ENCODE peak calls at places on chromosome 9, in six cellular contexts. One of them, this sample, is unnamed.

GRCh38 chr9:123586140-123586735 is 230.2 kb downstream of the CRB2 start:
- DNase-seq in sigmoid colon: no peak
- DNase-seq in WTC11: no peak
- DNase-seq in BJ: no peak
- DNase-seq in AG04449: no peak
- DNase-seq in PC-9: no peak
- DNase-seq in this sample: no peak

GRCh38 chr9:16413509-16414016 is 456.9 kb downstream of the BNC2 start:
- DNase-seq in AG04449: peak
- DNase-seq in PC-9: peak
- DNase-seq in WTC11: no peak
- DNase-seq in BJ: peak
- DNase-seq in sigmoid colon: peak
- DNase-seq in this sample: no peak

GRCh38 chr9:77601476-77602056 is 46.6 kb downstream of the GNA14 start:
- DNase-seq in sigmoid colon: no peak
- DNase-seq in AG04449: no peak
- DNase-seq in WTC11: no peak
- DNase-seq in BJ: no peak
- DNase-seq in PC-9: no peak
- DNase-seq in this sample: no peak

GRCh38 chr9:69139596-69139995 is 34.5 kb upstream of the TJP2 start:
- DNase-seq in WTC11: no peak
- DNase-seq in PC-9: no peak
- DNase-seq in BJ: no peak
- DNase-seq in sigmoid colon: no peak
- DNase-seq in AG04449: no peak
- DNase-seq in this sample: no peak

GRCh38 chr9:128048663-128049062 is 18.5 kb downstream of the NAIF1 start:
- DNase-seq in WTC11: no peak
- DNase-seq in BJ: no peak
- DNase-seq in AG04449: no peak
- DNase-seq in PC-9: no peak
- DNase-seq in sigmoid colon: no peak
- DNase-seq in this sample: no peak

GRCh38 chr9:91897201-91897600 is 52.8 kb downstream of the ROR2 start:
- DNase-seq in AG04449: no peak
- DNase-seq in PC-9: no peak
- DNase-seq in sigmoid colon: no peak
- DNase-seq in BJ: no peak
- DNase-seq in WTC11: no peak
- DNase-seq in this sample: no peak

GRCh38 chr9:74006935-74007334 is 490.2 kb upstream of the RORB start:
- DNase-seq in PC-9: no peak
- DNase-seq in BJ: no peak
- DNase-seq in sigmoid colon: no peak
- DNase-seq in AG04449: no peak
- DNase-seq in WTC11: no peak
- DNase-seq in this sample: no peak

GRCh38 chr9:115633099-115633498 is 515.1 kb upstream of the TNC start:
- DNase-seq in WTC11: no peak
- DNase-seq in BJ: peak
- DNase-seq in sigmoid colon: no peak
- DNase-seq in PC-9: no peak
- DNase-seq in AG04449: no peak
- DNase-seq in this sample: no peak

GRCh38 chr9:127634021-127634420 is 21.9 kb downstream of the STXBP1 start:
- DNase-seq in AG04449: no peak
- DNase-seq in sigmoid colon: no peak
- DNase-seq in PC-9: no peak
- DNase-seq in WTC11: no peak
- DNase-seq in BJ: no peak
- DNase-seq in this sample: no peak

GRCh38 chr9:93432964-93433363 is 18.5 kb upstream of the FAM120A start:
- DNase-seq in WTC11: no peak
- DNase-seq in sigmoid colon: no peak
- DNase-seq in BJ: no peak
- DNase-seq in PC-9: no peak
- DNase-seq in AG04449: no peak
- DNase-seq in this sample: no peak

GRCh38 chr9:93422987-93423386 is 28.5 kb upstream of the FAM120A start:
- DNase-seq in WTC11: no peak
- DNase-seq in PC-9: no peak
- DNase-seq in sigmoid colon: no peak
- DNase-seq in AG04449: no peak
- DNase-seq in BJ: no peak
- DNase-seq in this sample: no peak

GRCh38 chr9:93431498-93432105 is 19.9 kb upstream of the FAM120A start:
- DNase-seq in AG04449: no peak
- DNase-seq in sigmoid colon: no peak
- DNase-seq in WTC11: no peak
- DNase-seq in PC-9: no peak
- DNase-seq in BJ: no peak
- DNase-seq in this sample: no peak

DNA sequence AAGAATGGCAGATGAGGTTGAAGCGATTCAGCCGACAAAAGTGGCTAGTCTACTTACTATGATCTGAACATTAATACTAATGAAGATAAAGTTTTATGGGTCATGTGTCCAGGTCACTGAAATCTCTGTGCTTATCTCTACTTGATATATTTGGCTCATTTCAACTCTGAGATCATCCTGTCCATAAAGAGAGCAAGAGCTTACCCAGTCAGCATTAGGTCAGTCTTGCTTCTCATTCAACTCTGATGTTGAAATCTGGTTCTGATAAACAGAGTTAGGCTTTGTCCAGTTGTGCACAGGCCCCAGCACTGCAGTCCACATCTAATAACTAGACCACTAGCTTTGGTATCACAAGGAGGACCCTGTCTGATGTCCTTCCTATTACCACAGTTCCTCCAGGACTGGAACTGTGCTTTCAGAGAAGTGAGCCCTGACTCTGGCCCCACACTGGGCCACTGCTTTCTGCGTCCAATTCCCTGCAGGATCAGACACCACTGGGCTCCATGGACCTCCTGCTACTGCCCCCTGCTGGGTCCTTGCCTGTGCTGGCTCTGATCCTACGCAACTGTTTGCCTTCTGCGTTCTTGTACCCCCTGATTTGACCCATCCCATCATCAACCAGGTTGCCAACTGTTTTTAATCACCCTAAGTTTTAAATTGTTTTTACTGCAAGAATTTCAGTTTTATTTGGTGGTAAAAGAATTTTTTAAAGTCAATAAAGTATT is 23.7 kb upstream of the FAM120A start:
- DNase-seq in PC-9: no peak
- DNase-seq in BJ: no peak
- DNase-seq in AG04449: no peak
- DNase-seq in sigmoid colon: no peak
- DNase-seq in WTC11: peak
- DNase-seq in this sample: peak
- TF ChIP-seq CTCF in PC-9: peak
- TF ChIP-seq CTCF in BJ: no peak
- TF ChIP-seq CTCF in AG04449: no peak
- TF ChIP-seq CTCF in sigmoid colon: no peak
- TF ChIP-seq CTCF in WTC11: no peak
- TF ChIP-seq CTCF in this sample: no peak

GRCh38 chr9:4021621-4022213 is 278.2 kb downstream of the GLIS3 start:
- DNase-seq in WTC11: no peak
- DNase-seq in PC-9: no peak
- DNase-seq in sigmoid colon: no peak
- DNase-seq in BJ: no peak
- DNase-seq in AG04449: no peak
- DNase-seq in this sample: no peak

GRCh38 chr9:4020747-4021296 is 279.0 kb downstream of the GLIS3 start:
- DNase-seq in sigmoid colon: no peak
- DNase-seq in AG04449: no peak
- DNase-seq in BJ: no peak
- DNase-seq in PC-9: no peak
- DNase-seq in WTC11: no peak
- DNase-seq in this sample: no peak

GRCh38 chr9:4022435-4023067 is 277.3 kb downstream of the GLIS3 start:
- DNase-seq in sigmoid colon: no peak
- DNase-seq in WTC11: no peak
- DNase-seq in BJ: no peak
- DNase-seq in AG04449: no peak
- DNase-seq in PC-9: no peak
- DNase-seq in this sample: no peak

GRCh38 chr9:4016789-4017188 is 283.1 kb downstream of the GLIS3 start:
- DNase-seq in WTC11: no peak
- DNase-seq in AG04449: no peak
- DNase-seq in BJ: no peak
- DNase-seq in PC-9: no peak
- DNase-seq in sigmoid colon: no peak
- DNase-seq in this sample: no peak

DNA sequence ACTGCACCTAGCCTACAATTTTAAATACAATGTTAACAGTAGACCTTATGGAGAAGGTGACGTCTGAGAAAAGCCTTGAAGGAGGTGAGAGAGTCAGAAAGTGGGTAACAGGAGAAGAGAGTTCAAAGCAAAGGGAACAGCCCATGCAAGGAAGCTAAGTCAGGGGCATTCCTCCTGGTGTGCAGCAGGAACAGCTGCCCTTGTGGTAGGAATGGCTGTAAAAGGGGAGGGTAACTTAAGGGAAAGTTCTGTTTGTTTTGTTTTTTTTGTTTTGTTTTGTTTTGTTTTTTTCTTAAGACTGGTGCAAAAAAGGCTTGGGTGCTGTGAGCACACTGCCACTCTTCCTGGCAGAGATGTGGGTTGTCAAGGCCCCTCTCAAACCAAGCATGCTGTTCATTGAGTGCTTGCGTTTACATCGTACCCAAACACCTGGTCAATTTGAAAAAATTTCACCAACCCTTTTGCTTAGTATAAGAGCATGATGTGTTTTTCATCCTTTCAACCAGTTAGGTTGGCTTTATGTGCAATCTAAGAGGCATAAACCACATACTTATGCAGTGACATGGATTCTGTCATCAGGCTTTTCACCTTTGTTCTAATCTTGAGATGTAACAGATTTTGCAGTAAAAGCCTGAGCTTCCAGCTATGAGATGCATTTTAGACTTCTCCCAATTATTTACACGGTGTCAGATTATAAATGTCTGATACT is 279.7 kb downstream of the GLIS3 start:
- DNase-seq in sigmoid colon: no peak
- DNase-seq in WTC11: no peak
- DNase-seq in AG04449: no peak
- DNase-seq in BJ: no peak
- DNase-seq in PC-9: peak
- DNase-seq in this sample: no peak
- TF ChIP-seq CTCF in sigmoid colon: no peak
- TF ChIP-seq CTCF in WTC11: no peak
- TF ChIP-seq CTCF in AG04449: no peak
- TF ChIP-seq CTCF in BJ: no peak
- TF ChIP-seq CTCF in PC-9: no peak
- TF ChIP-seq CTCF in this sample: no peak

GRCh38 chr9:107856633-107857032 is 367.1 kb upstream of the KLF4 start:
- DNase-seq in BJ: no peak
- DNase-seq in WTC11: no peak
- DNase-seq in PC-9: no peak
- DNase-seq in AG04449: no peak
- DNase-seq in sigmoid colon: no peak
- DNase-seq in this sample: no peak

GRCh38 chr9:107853461-107853860 is 363.9 kb upstream of the KLF4 start:
- DNase-seq in BJ: no peak
- DNase-seq in PC-9: no peak
- DNase-seq in sigmoid colon: no peak
- DNase-seq in AG04449: no peak
- DNase-seq in WTC11: no peak
- DNase-seq in this sample: no peak

GRCh38 chr9:107852891-107853290 is 363.3 kb upstream of the KLF4 start:
- DNase-seq in sigmoid colon: no peak
- DNase-seq in AG04449: no peak
- DNase-seq in PC-9: no peak
- DNase-seq in WTC11: no peak
- DNase-seq in BJ: no peak
- DNase-seq in this sample: no peak

GRCh38 chr9:107858260-107858659 is 368.7 kb upstream of the KLF4 start:
- DNase-seq in PC-9: no peak
- DNase-seq in sigmoid colon: no peak
- DNase-seq in BJ: no peak
- DNase-seq in WTC11: no peak
- DNase-seq in AG04449: no peak
- DNase-seq in this sample: no peak

GRCh38 chr9:107855164-107855563 is 365.6 kb upstream of the KLF4 start:
- DNase-seq in sigmoid colon: no peak
- DNase-seq in AG04449: no peak
- DNase-seq in PC-9: no peak
- DNase-seq in BJ: no peak
- DNase-seq in WTC11: no peak
- DNase-seq in this sample: no peak
- TF ChIP-seq CTCF in sigmoid colon: no peak
- TF ChIP-seq CTCF in AG04449: no peak
- TF ChIP-seq CTCF in PC-9: no peak
- TF ChIP-seq CTCF in BJ: no peak
- TF ChIP-seq CTCF in WTC11: no peak
- TF ChIP-seq CTCF in this sample: no peak

GRCh38 chr9:37859043-37859442 is 44.9 kb downstream of the SLC25A51 start:
- DNase-seq in sigmoid colon: no peak
- DNase-seq in BJ: no peak
- DNase-seq in AG04449: no peak
- DNase-seq in WTC11: no peak
- DNase-seq in PC-9: no peak
- DNase-seq in this sample: no peak
- TF ChIP-seq CTCF in sigmoid colon: no peak
- TF ChIP-seq CTCF in BJ: peak
- TF ChIP-seq CTCF in AG04449: peak
- TF ChIP-seq CTCF in WTC11: no peak
- TF ChIP-seq CTCF in PC-9: peak
- TF ChIP-seq CTCF in this sample: no peak

GRCh38 chr9:136483589-136484152 is 831 bp upstream of the SEC16A start:
- DNase-seq in BJ: peak
- DNase-seq in PC-9: peak
- DNase-seq in sigmoid colon: peak
- DNase-seq in AG04449: no peak
- DNase-seq in WTC11: peak
- DNase-seq in this sample: peak

GRCh38 chr9:136482046-136482792 is 621 bp downstream of the SEC16A start:
- DNase-seq in AG04449: no peak
- DNase-seq in WTC11: no peak
- DNase-seq in sigmoid colon: peak
- DNase-seq in BJ: no peak
- DNase-seq in PC-9: no peak
- DNase-seq in this sample: peak

GRCh38 chr9:136481558-136481957 is 1.3 kb downstream of the SEC16A start:
- DNase-seq in PC-9: no peak
- DNase-seq in sigmoid colon: no peak
- DNase-seq in WTC11: no peak
- DNase-seq in AG04449: no peak
- DNase-seq in BJ: no peak
- DNase-seq in this sample: peak

GRCh38 chr9:136484153-136485048 is 1.6 kb upstream of the SEC16A start:
- DNase-seq in AG04449: no peak
- DNase-seq in PC-9: peak
- DNase-seq in BJ: no peak
- DNase-seq in sigmoid colon: peak
- DNase-seq in WTC11: no peak
- DNase-seq in this sample: no peak

GRCh38 chr9:136482793-136483588 is at the start of gene SEC16A:
- DNase-seq in WTC11: peak
- DNase-seq in sigmoid colon: peak
- DNase-seq in BJ: peak
- DNase-seq in PC-9: peak
- DNase-seq in AG04449: peak
- DNase-seq in this sample: peak
- TF ChIP-seq CTCF in WTC11: no peak
- TF ChIP-seq CTCF in sigmoid colon: no peak
- TF ChIP-seq CTCF in BJ: no peak
- TF ChIP-seq CTCF in PC-9: no peak
- TF ChIP-seq CTCF in AG04449: no peak
- TF ChIP-seq CTCF in this sample: no peak